ENCODE peak calls at places on chromosomes 2 and 18, in five cellular contexts. One of them, this sample, is unnamed.

GRCh38 chr2:241882090-241882625 is 12.6 kb downstream of the RTP5 start:
- DNase-seq in upper lobe of right lung: no peak
- DNase-seq in H9: no peak
- DNase-seq in A549: no peak
- DNase-seq in cardiac muscle cell: no peak
- DNase-seq in this sample: no peak

GRCh38 chr2:187917535-187917934 is 363.3 kb upstream of the TFPI start:
- DNase-seq in upper lobe of right lung: no peak
- DNase-seq in H9: no peak
- DNase-seq in cardiac muscle cell: no peak
- DNase-seq in A549: no peak
- DNase-seq in this sample: no peak

GRCh38 chr18:68623342-68623741 is 91.6 kb downstream of the TMX3 start:
- DNase-seq in A549: peak; percentile 15
- DNase-seq in H9: peak; percentile 60
- DNase-seq in upper lobe of right lung: no peak
- DNase-seq in cardiac muscle cell: peak; percentile 68
- DNase-seq in this sample: peak; percentile 40

GRCh38 chr2:209936106-209936663 is 66.3 kb upstream of the RPE start:
- DNase-seq in upper lobe of right lung: no peak
- DNase-seq in H9: no peak
- DNase-seq in A549: no peak
- DNase-seq in cardiac muscle cell: no peak
- DNase-seq in this sample: no peak

GRCh38 chr2:71154798-71155197 is 24.4 kb downstream of the MPHOSPH10 start:
- DNase-seq in cardiac muscle cell: no peak
- DNase-seq in A549: peak; percentile 32
- DNase-seq in H9: peak; percentile 77
- DNase-seq in upper lobe of right lung: no peak
- DNase-seq in this sample: no peak

GRCh38 chr2:192534076-192534475 is 339.3 kb upstream of the TMEFF2 start:
- DNase-seq in upper lobe of right lung: no peak
- DNase-seq in A549: no peak
- DNase-seq in H9: no peak
- DNase-seq in cardiac muscle cell: no peak
- DNase-seq in this sample: no peak

GRCh38 chr18:12403601-12404506 is 3.9 kb upstream of the PRELID3A start:
- DNase-seq in H9: no peak
- DNase-seq in upper lobe of right lung: peak; percentile 8
- DNase-seq in A549: peak; percentile 51
- DNase-seq in cardiac muscle cell: no peak
- DNase-seq in this sample: peak; percentile 80

GRCh38 chr2:15675456-15676195 is 84.0 kb downstream of the DDX1 start:
- DNase-seq in H9: no peak
- DNase-seq in A549: peak; percentile 40
- DNase-seq in upper lobe of right lung: no peak
- DNase-seq in cardiac muscle cell: no peak
- DNase-seq in this sample: no peak

GRCh38 chr2:31580321-31581117 is at the start of gene SRD5A2:
- DNase-seq in cardiac muscle cell: no peak
- DNase-seq in A549: no peak
- DNase-seq in H9: peak; percentile 62
- DNase-seq in upper lobe of right lung: no peak
- DNase-seq in this sample: no peak

GRCh38 chr2:142426064-142426463 is 295.2 kb upstream of the LRP1B start:
- DNase-seq in A549: no peak
- DNase-seq in H9: no peak
- DNase-seq in upper lobe of right lung: no peak
- DNase-seq in cardiac muscle cell: no peak
- DNase-seq in this sample: no peak

DNA sequence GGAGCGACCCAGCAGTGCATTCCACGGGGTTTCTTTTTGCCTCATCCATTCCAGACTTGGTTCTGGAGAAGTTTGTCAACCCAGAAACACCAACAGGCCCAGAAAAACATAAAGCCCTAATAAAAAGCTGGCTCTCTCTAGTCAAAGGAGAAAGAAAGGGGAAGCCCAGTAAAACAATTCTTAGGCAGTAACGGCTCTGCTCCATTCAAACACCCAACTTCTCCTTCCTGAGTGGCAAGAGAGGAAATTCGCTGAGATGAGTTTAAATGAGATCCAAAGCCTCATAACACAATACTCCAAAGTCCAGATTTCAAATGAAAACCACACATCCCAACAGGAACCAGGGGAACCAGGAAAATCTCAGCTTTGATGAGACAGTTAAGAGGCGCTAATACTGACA is 179.9 kb downstream of the RPIA start:
- DNase-seq in cardiac muscle cell: no peak
- DNase-seq in A549: no peak
- DNase-seq in H9: no peak
- DNase-seq in upper lobe of right lung: no peak
- DNase-seq in this sample: no peak
- H3K4me1 ChIP-seq in cardiac muscle cell: no peaks in the 10 kb centered on the region
- H3K4me1 ChIP-seq in A549: no peaks in the 10 kb centered on the region
- H3K4me1 ChIP-seq in H9: no peaks in the 10 kb centered on the region
- H3K4me1 ChIP-seq in upper lobe of right lung: no peaks in the 10 kb centered on the region
- H3K4me1 ChIP-seq in this sample: no peaks in the 10 kb centered on the region

GRCh38 chr18:9992988-9993845 is 79.4 kb downstream of the VAPA start:
- DNase-seq in upper lobe of right lung: no peak
- DNase-seq in H9: no peak
- DNase-seq in A549: no peak
- DNase-seq in cardiac muscle cell: no peak
- DNase-seq in this sample: no peak
- H3K27ac ChIP-seq in upper lobe of right lung: peak overlapping the region; percentile 17
- H3K27ac ChIP-seq in H9: no peak overlapping the region
- H3K27ac ChIP-seq in A549: no peak overlapping the region
- H3K27ac ChIP-seq in cardiac muscle cell: no peak overlapping the region
- H3K27ac ChIP-seq in this sample: no peak overlapping the region

GRCh38 chr2:98561018-98561417 is 47.3 kb downstream of the COA5 start:
- DNase-seq in A549: no peak
- DNase-seq in H9: no peak
- DNase-seq in upper lobe of right lung: no peak
- DNase-seq in cardiac muscle cell: no peak
- DNase-seq in this sample: no peak
- H3K4me1 ChIP-seq in A549: peaks cover 3% of the 10 kb centered on the region
- H3K4me1 ChIP-seq in H9: no peaks in the 10 kb centered on the region
- H3K4me1 ChIP-seq in upper lobe of right lung: peaks cover 5% of the 10 kb centered on the region
- H3K4me1 ChIP-seq in cardiac muscle cell: peaks cover 5% of the 10 kb centered on the region
- H3K4me1 ChIP-seq in this sample: no peaks in the 10 kb centered on the region

GRCh38 chr2:37618326-37618725 is 53.1 kb downstream of the CDC42EP3 start:
- DNase-seq in cardiac muscle cell: no peak
- DNase-seq in H9: no peak
- DNase-seq in A549: no peak
- DNase-seq in upper lobe of right lung: no peak
- DNase-seq in this sample: no peak
- H3K27ac ChIP-seq in cardiac muscle cell: no peak overlapping the region
- H3K27ac ChIP-seq in H9: no peak overlapping the region
- H3K27ac ChIP-seq in A549: no peak overlapping the region
- H3K27ac ChIP-seq in upper lobe of right lung: no peak overlapping the region
- H3K27ac ChIP-seq in this sample: no peak overlapping the region

GRCh38 chr2:8578335-8579244 is 103.3 kb upstream of the ID2 start:
- DNase-seq in A549: no peak
- DNase-seq in H9: peak; percentile 22
- DNase-seq in cardiac muscle cell: no peak
- DNase-seq in upper lobe of right lung: no peak
- DNase-seq in this sample: no peak
- H3K4me1 ChIP-seq in A549: peaks cover 12% of the 10 kb centered on the region
- H3K4me1 ChIP-seq in H9: no peaks in the 10 kb centered on the region
- H3K4me1 ChIP-seq in cardiac muscle cell: peaks cover 29% of the 10 kb centered on the region
- H3K4me1 ChIP-seq in upper lobe of right lung: peaks cover 27% of the 10 kb centered on the region
- H3K4me1 ChIP-seq in this sample: peaks cover 31% of the 10 kb centered on the region

GRCh38 chr2:105395691-105396090 is 3.2 kb downstream of the FHL2 start:
- DNase-seq in cardiac muscle cell: no peak
- DNase-seq in upper lobe of right lung: no peak
- DNase-seq in A549: no peak
- DNase-seq in H9: no peak
- DNase-seq in this sample: no peak
- H3K27ac ChIP-seq in cardiac muscle cell: peak overlapping the region; percentile 58
- H3K27ac ChIP-seq in upper lobe of right lung: no peak overlapping the region
- H3K27ac ChIP-seq in A549: peak overlapping the region; percentile 99
- H3K27ac ChIP-seq in H9: no peak overlapping the region
- H3K27ac ChIP-seq in this sample: no peak overlapping the region

GRCh38 chr2:195537811-195538210 is 119.2 kb upstream of the SLC39A10 start:
- DNase-seq in cardiac muscle cell: no peak
- DNase-seq in H9: no peak
- DNase-seq in upper lobe of right lung: no peak
- DNase-seq in A549: no peak
- DNase-seq in this sample: no peak

GRCh38 chr2:195536863-195537262 is 120.2 kb upstream of the SLC39A10 start:
- DNase-seq in H9: no peak
- DNase-seq in A549: no peak
- DNase-seq in upper lobe of right lung: no peak
- DNase-seq in cardiac muscle cell: no peak
- DNase-seq in this sample: no peak

GRCh38 chr2:195542067-195542466 is 115.0 kb upstream of the SLC39A10 start:
- DNase-seq in upper lobe of right lung: no peak
- DNase-seq in H9: no peak
- DNase-seq in A549: no peak
- DNase-seq in cardiac muscle cell: no peak
- DNase-seq in this sample: no peak

GRCh38 chr2:195535911-195536522 is 121.0 kb upstream of the SLC39A10 start:
- DNase-seq in upper lobe of right lung: peak; percentile 68
- DNase-seq in cardiac muscle cell: no peak
- DNase-seq in A549: no peak
- DNase-seq in H9: no peak
- DNase-seq in this sample: no peak

GRCh38 chr2:195538937-195539336 is 118.1 kb upstream of the SLC39A10 start:
- DNase-seq in H9: no peak
- DNase-seq in upper lobe of right lung: no peak
- DNase-seq in A549: no peak
- DNase-seq in cardiac muscle cell: no peak
- DNase-seq in this sample: no peak
- H3K4me1 ChIP-seq in H9: no peaks in the 10 kb centered on the region
- H3K4me1 ChIP-seq in upper lobe of right lung: peaks cover 25% of the 10 kb centered on the region
- H3K4me1 ChIP-seq in A549: peaks cover 36% of the 10 kb centered on the region
- H3K4me1 ChIP-seq in cardiac muscle cell: peaks cover 13% of the 10 kb centered on the region
- H3K4me1 ChIP-seq in this sample: peaks cover 10% of the 10 kb centered on the region

GRCh38 chr2:118905206-118905605 is 36.8 kb upstream of the MARCO start:
- DNase-seq in A549: no peak
- DNase-seq in cardiac muscle cell: no peak
- DNase-seq in H9: no peak
- DNase-seq in upper lobe of right lung: no peak
- DNase-seq in this sample: no peak
- H3K27ac ChIP-seq in A549: no peak overlapping the region
- H3K27ac ChIP-seq in cardiac muscle cell: no peak overlapping the region
- H3K27ac ChIP-seq in H9: no peak overlapping the region
- H3K27ac ChIP-seq in upper lobe of right lung: no peak overlapping the region
- H3K27ac ChIP-seq in this sample: no peak overlapping the region

GRCh38 chr18:62876106-62876505 is 160.8 kb downstream of the PHLPP1 start:
- DNase-seq in upper lobe of right lung: no peak
- DNase-seq in cardiac muscle cell: no peak
- DNase-seq in H9: no peak
- DNase-seq in A549: no peak
- DNase-seq in this sample: no peak
- H3K4me1 ChIP-seq in upper lobe of right lung: peaks cover 4% of the 10 kb centered on the region
- H3K4me1 ChIP-seq in cardiac muscle cell: peaks cover 39% of the 10 kb centered on the region
- H3K4me1 ChIP-seq in H9: peaks cover 15% of the 10 kb centered on the region
- H3K4me1 ChIP-seq in A549: peaks cover 64% of the 10 kb centered on the region
- H3K4me1 ChIP-seq in this sample: peaks cover 58% of the 10 kb centered on the region

This sample was measured in SJSA1.